ENCODE peak calls at places on chromosome X, in four cellular contexts. L, G, Z and J are unnamed samples.
A peak's percentile ranks its signal among the peaks of the same experiment; 100 is the strongest.

GRCh38 chrX:74465424-74465823 is 44.1 kb downstream of the SLC16A2 start:
- DNase-seq in G (no peak), Z (peak; percentile 50), L (no peak), J (no peak)

GRCh38 chrX:130531066-130531465 is 129.3 kb downstream of the RBMX2 start:
- DNase-seq in Z (no peak), G (no peak), L (no peak), J (no peak)

GRCh38 chrX:70436380-70436779 is 8.3 kb upstream of the DLG3 start:
- DNase-seq in Z (no peak), G (no peak), L (no peak), J (no peak)

GRCh38 chrX:123450217-123450616 is 266.1 kb downstream of the GRIA3 start:
- DNase-seq in L (no peak), Z (peak; percentile 8), G (no peak), J (no peak)

GRCh38 chrX:48468247-48468671 is 1.8 kb downstream of the SLC38A5 start:
- DNase-seq in L (no peak), Z (no peak), G (no peak), J (no peak)

GRCh38 chrX:24969812-24970211 is 46.0 kb downstream of the ARX start:
- DNase-seq in L (no peak), G (no peak), Z (no peak), J (no peak)

GRCh38 chrX:118551426-118551825 is 55.8 kb downstream of the DOCK11 start:
- DNase-seq in L (no peak), G (no peak), Z (no peak), J (no peak)

GRCh38 chrX:79065696-79066095 is 78.8 kb upstream of the GPR174 start:
- DNase-seq in G (no peak), Z (no peak), L (no peak), J (no peak)

GRCh38 chrX:10390187-10390586 is 230.2 kb downstream of the MID1 start:
- DNase-seq in G (no peak), Z (no peak), L (no peak), J (no peak)

GRCh38 chrX:47181301-47181700 is 12.3 kb upstream of the UBA1 start:
- DNase-seq in Z (no peak), L (no peak), G (no peak), J (no peak)

GRCh38 chrX:117973175-117974075 is 143.2 kb downstream of the KLHL13 start:
- DNase-seq in Z (no peak), L (no peak), G (no peak), J (no peak)

GRCh38 chrX:16838202-16839066 is 31.7 kb downstream of the RBBP7 start:
- DNase-seq in Z (peak; percentile 92), L (no peak), G (no peak), J (no peak)

GRCh38 chrX:40066700-40067099 is 31.1 kb downstream of the BCOR start:
- DNase-seq in L (no peak), G (no peak), Z (no peak), J (no peak)

GRCh38 chrX:154401045-154401799 is 3.0 kb downstream of the RPL10 start:
- DNase-seq in G (no peak), L (no peak), Z (peak; percentile 48), J (no peak)

GRCh38 chrX:71167031-71167781 is 22.6 kb downstream of the NLGN3 start:
- DNase-seq in Z (no peak), L (no peak), G (no peak), J (no peak)

GRCh38 chrX:130896816-130897508 is 6.0 kb downstream of the ENOX2 start:
- DNase-seq in L (no peak), Z (peak; percentile 13), G (no peak), J (no peak)

GRCh38 chrX:44674906-44675305 is 132.2 kb upstream of the FUNDC1 start:
- DNase-seq in Z (no peak), G (no peak), L (no peak), J (no peak)

GRCh38 chrX:30654989-30655607 is 1.9 kb downstream of the GK start:
- DNase-seq in Z (peak; percentile 13), L (no peak), G (no peak), J (no peak)

GRCh38 chrX:23503835-23504539 is 163.3 kb upstream of the PRDX4 start:
- DNase-seq in L (peak; percentile 30), G (peak; percentile 64), Z (peak; percentile 63), J (no peak)

GRCh38 chrX:39258331-39258730 is 457.1 kb downstream of the MID1IP1 start:
- DNase-seq in G (no peak), L (no peak), Z (no peak), J (no peak)

GRCh38 chrX:155246748-155247147 is 17.5 kb downstream of the RAB39B start:
- DNase-seq in Z (no peak), L (no peak), G (no peak), J (no peak)

GRCh38 chrX:125090046-125090445 is 229.6 kb upstream of the TEX13C start:
- DNase-seq in G (no peak), Z (no peak), L (no peak), J (no peak)

GRCh38 chrX:98371994-98372393 is 1488.3 kb downstream of the RPA4 start:
- DNase-seq in Z (no peak), L (no peak), G (no peak), J (no peak)

GRCh38 chrX:9899640-9900075 is 67.5 kb upstream of the CLDN34 start:
- DNase-seq in L (no peak), G (no peak), Z (no peak), J (no peak)

GRCh38 chrX:66766318-66766717 is 127.4 kb upstream of the EDA2R start:
- DNase-seq in G (no peak), Z (no peak), L (no peak), J (no peak)

GRCh38 chrX:136525738-136526606 is 6.0 kb upstream of the VGLL1 start:
- DNase-seq in L (no peak), G (peak; percentile 40), Z (peak; percentile 91), J (no peak)

GRCh38 chrX:107626916-107627315 is 1.4 kb upstream of the PRPS1 start:
- DNase-seq in L (no peak), Z (no peak), G (no peak), J (no peak)

GRCh38 chrX:133749370-133749769 is 236.0 kb downstream of the GPC3 start:
- DNase-seq in Z (no peak), G (no peak), L (no peak), J (no peak)

GRCh38 chrX:150094996-150095395 is 156.7 kb upstream of the EOLA2 start:
- DNase-seq in G (no peak), L (no peak), Z (peak; percentile 4), J (no peak)

GRCh38 chrX:23344208-23344903 is 9.7 kb downstream of the PTCHD1 start:
- DNase-seq in L (no peak), Z (no peak), G (no peak), J (no peak)

GRCh38 chrX:46722742-46723568 is 36.0 kb downstream of the SLC9A7 start:
- DNase-seq in L (no peak), Z (peak; percentile 44), G (no peak), J (no peak)

GRCh38 chrX:36609653-36610585 is 398.2 kb upstream of the FAM47C start:
- DNase-seq in G (no peak), L (no peak), Z (no peak), J (no peak)

GRCh38 chrX:30317308-30317707 is 8.1 kb upstream of the NR0B1 start:
- DNase-seq in L (no peak), G (no peak), Z (no peak), J (no peak)

GRCh38 chrX:65668362-65669310 is 1.2 kb downstream of the MSN start:
- DNase-seq in L (peak; percentile 55), G (no peak), Z (peak; percentile 83), J (no peak)

GRCh38 chrX:44025611-44026010 is 52.4 kb upstream of the NDP start:
- DNase-seq in G (no peak), L (no peak), Z (peak; percentile 44), J (no peak)

GRCh38 chrX:88612870-88613329 is 134.1 kb upstream of the CPXCR1 start:
- DNase-seq in Z (no peak), G (no peak), L (no peak), J (no peak)

GRCh38 chrX:88613338-88613737 is 133.7 kb upstream of the CPXCR1 start:
- DNase-seq in Z (peak; percentile 17), L (no peak), G (no peak), J (no peak)
- TF ChIP-seq CTCF in Z (peak; percentile 28), L (peak; percentile 32), G (no peak), J (no peak)

GRCh38 chrX:3651272-3651671 is 62.2 kb downstream of the PRKX start:
- DNase-seq in Z (peak; percentile 63), G (no peak), L (no peak), J (no peak)
- TF ChIP-seq CTCF in Z (peak; percentile 46), G (peak; percentile 26), L (peak; percentile 59), J (no peak)

GRCh38 chrX:145190801-145191389 is 56.4 kb upstream of the SPANXN1 start:
- DNase-seq in Z (peak; percentile 8), L (no peak), G (no peak), J (no peak)
- TF ChIP-seq CTCF in Z (peak; percentile 38), L (peak; percentile 28), G (no peak), J (no peak)

DNA sequence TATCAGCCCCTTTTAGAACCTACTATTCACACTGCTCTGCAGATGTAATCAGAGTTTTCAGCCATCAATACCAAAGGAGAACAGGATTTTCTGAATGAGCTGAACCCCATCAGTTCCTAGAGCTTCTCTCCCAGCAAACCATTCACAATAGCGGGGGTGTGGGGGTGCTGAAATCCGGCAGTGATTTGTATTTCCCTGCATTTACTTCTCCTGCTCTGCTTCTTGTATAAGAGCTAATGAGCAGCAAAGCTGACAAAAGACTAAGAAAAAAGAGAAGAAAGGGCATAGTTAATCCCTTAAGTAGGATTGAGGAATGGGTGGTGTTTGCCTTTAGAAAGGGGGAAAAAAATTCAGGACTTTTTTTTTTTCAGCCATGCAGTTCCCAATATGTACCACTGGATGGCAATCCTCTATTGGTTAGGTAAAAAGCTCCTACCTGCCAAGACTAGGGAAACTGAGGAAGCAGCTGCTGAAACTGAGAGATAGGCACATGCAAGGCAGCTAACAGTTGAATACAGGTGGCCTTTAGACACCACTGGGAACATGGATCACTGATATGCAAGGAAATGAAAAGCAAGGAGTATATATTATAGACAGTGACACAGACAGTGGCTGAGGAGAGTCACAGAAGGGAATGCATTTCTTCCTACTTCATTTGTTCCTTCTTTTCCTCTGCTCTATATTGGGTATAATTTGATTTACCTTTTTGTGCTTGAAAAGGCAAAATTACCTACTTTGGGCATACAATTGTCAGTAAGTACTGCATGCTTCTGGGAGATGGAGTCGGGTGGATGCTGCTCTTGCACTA is 217.9 kb downstream of the HS6ST2 start:
- DNase-seq in G (no peak), Z (no peak), L (no peak), J (no peak)
- TF ChIP-seq CTCF in G (peak; percentile 24), Z (peak; percentile 61), L (peak; percentile 22), J (no peak)

GRCh38 chrX:50098749-50099148 is 102.1 kb downstream of the AKAP4 start:
- DNase-seq in Z (no peak), L (no peak), G (no peak), J (no peak)
- TF ChIP-seq CTCF in Z (no peak), L (no peak), G (no peak), J (no peak)